ENCODE peak calls at places on chromosomes 1 and 21, in nine cellular contexts. F is uterus, W is fibroblast of lung, L is lower lobe of right lung, J is upper lobe of right lung, Z is Peyer's patch, R is gastrocnemius medialis, N is prostate gland, Y is brain microvascular endothelial cell. H is an unnamed sample. For H3K36me3 and H3K27me3, the result is how much of the 10 kb centered on the place peaks cover.

GRCh38 chr1:30879940-30880339 is 28.6 kb downstream of the SDC3 start:
- DNase-seq in F (no peak), W (no peak), L (no peak), J (no peak), Z (no peak), R (no peak), N (no peak), Y (no peak), H (peak)

GRCh38 chr1:86913399-86913895 is 479 bp downstream of the SELENOF start:
- DNase-seq in F (no peak), W (no peak), L (no peak), J (no peak), Z (peak), R (peak), N (no peak), Y (peak), H (no peak)

GRCh38 chr1:80444171-80444570 is 1356.6 kb upstream of the ADGRL2 start:
- DNase-seq in F (no peak), W (peak), L (no peak), J (no peak), Z (no peak), R (no peak), N (no peak), Y (no peak), H (no peak)

GRCh38 chr21:16742116-16742515 is 770.7 kb upstream of the CXADR start:
- DNase-seq in F (peak), W (peak), L (no peak), J (no peak), Z (no peak), R (no peak), N (peak), Y (no peak), H (no peak)

GRCh38 chr21:36749935-36750578 is 51.1 kb downstream of the SIM2 start:
- DNase-seq in F (no peak), W (peak), L (no peak), J (no peak), Z (no peak), R (no peak), N (no peak), Y (peak), H (peak)

GRCh38 chr1:235652364-235652763 is 2.8 kb upstream of the GNG4 start:
- DNase-seq in F (no peak), W (no peak), L (no peak), J (no peak), Z (no peak), R (no peak), N (no peak), Y (no peak), H (no peak)

GRCh38 chr1:167122121-167122480 is 28.2 kb downstream of the STYXL2 start:
- DNase-seq in F (no peak), W (no peak), L (no peak), J (no peak), Z (no peak), R (no peak), N (no peak), Y (no peak), H (no peak)

GRCh38 chr1:8562881-8563865 is 245.3 kb downstream of the SLC45A1 start:
- DNase-seq in F (no peak), W (peak), L (no peak), J (no peak), Z (no peak), R (no peak), N (no peak), Y (no peak), H (no peak)

GRCh38 chr1:28078680-28079626 is 9.5 kb downstream of the EYA3 start:
- DNase-seq in F (no peak), W (peak), L (no peak), J (no peak), Z (no peak), R (no peak), N (no peak), Y (peak), H (no peak)

GRCh38 chr1:32138965-32139364 is 31.1 kb downstream of the KPNA6 start:
- DNase-seq in F (no peak), W (peak), L (no peak), J (no peak), Z (no peak), R (no peak), N (no peak), Y (no peak), H (no peak)

GRCh38 chr1:234515411-234515810 is 36.4 kb upstream of the TARBP1 start:
- DNase-seq in F (no peak), W (peak), L (no peak), J (no peak), Z (no peak), R (no peak), N (no peak), Y (peak), H (peak)

GRCh38 chr1:204127597-204128242 is 24.1 kb downstream of the ETNK2 start:
- DNase-seq in F (peak), W (peak), L (peak), J (peak), Z (no peak), R (peak), N (peak), Y (peak), H (peak)

GRCh38 chr1:6116137-6116536 is 64.0 kb downstream of the CHD5 start:
- DNase-seq in F (no peak), W (peak), L (no peak), J (no peak), Z (no peak), R (no peak), N (no peak), Y (no peak), H (no peak)

GRCh38 chr1:108695515-108695914 is 3.4 kb downstream of the PRPF38B start:
- DNase-seq in F (no peak), W (no peak), L (no peak), J (no peak), Z (no peak), R (no peak), N (no peak), Y (no peak), H (no peak)
- H3K4me3 ChIP-seq in F (no peak), W (peak), L (peak), J (peak), Z (no peak), R (no peak), N (no peak), Y (no peak), H (no peak)

DNA sequence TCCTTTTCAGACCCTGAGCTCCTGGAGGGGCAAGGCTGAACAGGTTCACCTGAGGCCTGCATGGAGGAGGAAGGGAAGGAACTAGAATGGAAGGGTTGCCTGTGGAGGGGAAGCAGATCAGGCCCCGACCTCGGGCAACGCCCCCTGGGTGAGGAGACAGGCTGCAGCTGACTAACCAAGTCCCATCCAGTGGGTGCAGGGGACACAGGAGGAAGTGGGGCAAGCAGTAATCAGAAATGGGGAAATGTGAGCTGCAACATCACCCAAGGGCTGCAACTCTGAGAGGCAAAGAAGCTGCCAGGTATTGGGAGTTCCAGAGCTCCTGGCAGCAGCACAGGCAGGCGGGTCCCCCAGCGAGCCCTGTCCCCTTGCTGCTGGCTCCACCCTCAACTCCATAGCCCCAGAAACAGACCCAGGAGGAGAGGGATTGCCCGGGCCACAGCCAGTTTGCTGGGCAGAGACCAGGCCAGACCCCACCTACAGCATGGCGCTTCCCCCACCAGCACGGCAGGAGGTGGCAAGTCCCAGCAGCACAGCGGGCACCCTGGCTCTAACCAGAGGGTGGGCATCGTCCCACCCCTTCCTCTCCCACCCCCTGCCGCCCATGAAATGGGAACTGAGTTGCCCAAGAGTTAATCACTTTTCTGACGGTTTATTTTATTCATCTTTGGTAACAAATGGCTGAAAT is 38.5 kb downstream of the MRPL37 start:
- DNase-seq in F (no peak), W (no peak), L (peak), J (peak), Z (no peak), R (no peak), N (no peak), Y (no peak), H (no peak)
- H3K36me3 ChIP-seq in F (under half), W (under half), L (half or more), J (half or more), Z (half or more), R (under half), N (under half), Y (under half), H (under half)

DNA sequence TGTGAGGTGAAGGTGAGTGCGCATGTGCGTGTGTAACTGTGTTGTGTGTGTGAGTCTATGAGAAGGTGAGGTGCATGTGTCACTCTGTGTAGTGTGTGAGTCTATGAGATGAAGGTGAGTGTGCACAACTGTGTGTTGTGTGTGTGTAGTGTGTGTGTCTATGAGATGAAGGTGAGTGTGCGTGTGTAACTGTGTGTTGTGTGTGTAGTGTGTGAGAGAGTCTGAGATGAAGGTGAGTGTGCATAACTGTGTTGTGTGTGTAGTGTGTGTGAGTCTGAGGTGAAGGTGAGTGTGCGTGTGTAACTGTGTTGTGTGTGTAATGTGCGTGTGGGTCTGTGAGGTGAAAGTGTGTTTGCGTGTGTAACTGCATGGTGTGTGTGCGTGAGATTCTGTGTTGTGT is 154.0 kb downstream of the FOXD2 start:
- DNase-seq in F (no peak), W (no peak), L (no peak), J (no peak), Z (no peak), R (no peak), N (no peak), Y (no peak), H (no peak)
- H3K27me3 ChIP-seq in F (under half), W (under half), L (under half), J (under half), Z (under half), R (under half), N (under half), Y (under half), H (under half)

DNA sequence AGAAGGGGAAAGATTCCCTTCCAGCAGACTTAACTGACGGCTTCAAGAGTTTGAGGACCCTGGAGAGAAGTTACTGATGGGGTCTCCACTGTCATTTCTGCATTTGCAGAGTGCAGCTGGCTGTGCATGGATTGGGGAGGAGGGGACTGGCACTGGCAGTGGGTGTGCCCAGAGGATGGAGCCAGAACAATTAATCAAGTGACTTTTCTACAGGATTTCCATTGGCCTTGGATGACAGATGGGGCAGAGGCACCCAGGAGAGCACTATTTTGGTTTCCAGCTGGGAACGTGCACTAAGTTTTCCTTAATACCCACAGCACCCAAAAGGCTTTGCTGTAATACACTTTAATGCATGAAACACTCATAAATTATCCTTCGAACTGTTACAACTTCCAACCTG is 1.3 kb downstream of the NGF start:
- DNase-seq in F (no peak), W (no peak), L (no peak), J (no peak), Z (no peak), R (no peak), N (no peak), Y (no peak), H (no peak)
- H3K4me3 ChIP-seq in F (peak), W (peak), L (peak), J (no peak), Z (no peak), R (no peak), N (no peak), Y (no peak), H (no peak)

GRCh38 chr1:41576206-41576605 is 91.7 kb upstream of the EDN2 start:
- DNase-seq in F (no peak), W (no peak), L (no peak), J (no peak), Z (no peak), R (no peak), N (no peak), Y (no peak), H (no peak)
- H3K36me3 ChIP-seq in F (under half), W (under half), L (under half), J (under half), Z (under half), R (under half), N (under half), Y (under half), H (under half)

DNA sequence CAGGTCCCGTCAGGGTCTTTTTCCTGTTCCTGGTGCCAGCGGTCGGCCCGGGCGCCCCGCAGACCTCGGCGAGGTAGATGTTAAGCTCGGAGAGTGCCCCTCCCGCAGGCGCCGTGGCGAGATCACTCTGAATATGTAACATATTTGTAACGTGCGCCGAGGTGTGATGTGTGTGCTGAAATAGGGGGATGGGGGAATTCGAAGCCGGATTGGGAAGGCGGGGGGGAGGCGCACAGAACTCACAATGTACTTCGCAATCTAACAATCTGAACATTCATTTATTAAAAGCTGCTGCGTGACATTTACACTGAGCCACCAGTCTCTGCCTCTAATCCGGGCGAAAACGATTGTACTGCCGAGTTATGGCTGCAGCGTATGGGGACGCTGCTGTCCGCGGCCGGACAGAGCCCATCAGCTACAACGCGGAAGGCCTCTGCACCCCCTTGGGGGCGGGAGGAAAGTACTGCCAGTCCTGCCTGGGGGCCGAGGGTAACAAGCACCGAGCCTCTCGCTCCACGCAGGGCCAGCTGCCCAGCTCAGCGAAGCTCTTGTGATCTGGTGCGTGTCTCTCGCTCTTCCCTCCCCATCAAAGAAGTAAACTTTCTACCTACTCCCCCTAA is 8.3 kb upstream of the BARHL2 start:
- DNase-seq in F (no peak), W (no peak), L (no peak), J (peak), Z (no peak), R (no peak), N (no peak), Y (no peak), H (peak)
- H3K27me3 ChIP-seq in F (under half), W (half or more), L (half or more), J (half or more), Z (under half), R (half or more), N (half or more), Y (half or more), H (half or more)

GRCh38 chr21:26849428-26850115 is 4.4 kb upstream of the ADAMTS1 start:
- DNase-seq in F (no peak), W (peak), L (no peak), J (no peak), Z (no peak), R (no peak), N (no peak), Y (peak), H (peak)
- H3K4me3 ChIP-seq in F (no peak), W (no peak), L (no peak), J (no peak), Z (no peak), R (peak), N (no peak), Y (no peak), H (no peak)